ENCODE peak calls at places on chromosomes 7 and 10, in six cellular contexts. One of them, this sample, is unnamed.

GRCh38 chr10:27041196-27041595 is 59.1 kb downstream of the ANKRD26 start:
- DNase-seq in transverse colon: no peak
- DNase-seq in endothelial cell: no peak
- DNase-seq in psoas muscle: no peak
- DNase-seq in B cell: no peak
- DNase-seq in uterus: no peak
- DNase-seq in this sample: no peak

GRCh38 chr10:77592946-77593636 is 44.5 kb downstream of the KCNMA1 start:
- DNase-seq in transverse colon: peak; percentile 30
- DNase-seq in uterus: no peak
- DNase-seq in endothelial cell: no peak
- DNase-seq in psoas muscle: no peak
- DNase-seq in B cell: no peak
- DNase-seq in this sample: no peak

GRCh38 chr10:6558759-6559429 is 21.2 kb downstream of the PRKCQ start:
- DNase-seq in endothelial cell: no peak
- DNase-seq in psoas muscle: no peak
- DNase-seq in transverse colon: no peak
- DNase-seq in uterus: no peak
- DNase-seq in B cell: no peak
- DNase-seq in this sample: no peak

GRCh38 chr10:17409170-17409733 is 45.1 kb downstream of the ST8SIA6 start:
- DNase-seq in uterus: no peak
- DNase-seq in endothelial cell: no peak
- DNase-seq in psoas muscle: no peak
- DNase-seq in B cell: no peak
- DNase-seq in transverse colon: no peak
- DNase-seq in this sample: no peak

GRCh38 chr10:110414563-110415309 is 83.0 kb upstream of the DUSP5 start:
- DNase-seq in transverse colon: peak; percentile 80
- DNase-seq in B cell: peak; percentile 97
- DNase-seq in psoas muscle: no peak
- DNase-seq in endothelial cell: no peak
- DNase-seq in uterus: no peak
- DNase-seq in this sample: peak; percentile 77

GRCh38 chr7:151821226-151821625 is 55.7 kb downstream of the PRKAG2 start:
- DNase-seq in psoas muscle: peak; percentile 25
- DNase-seq in endothelial cell: no peak
- DNase-seq in B cell: no peak
- DNase-seq in transverse colon: no peak
- DNase-seq in uterus: no peak
- DNase-seq in this sample: no peak

GRCh38 chr10:113126506-113127192 is 176.6 kb downstream of the TCF7L2 start:
- DNase-seq in endothelial cell: peak; percentile 83
- DNase-seq in psoas muscle: peak; percentile 83
- DNase-seq in uterus: peak; percentile 61
- DNase-seq in transverse colon: peak; percentile 66
- DNase-seq in B cell: no peak
- DNase-seq in this sample: peak; percentile 38

GRCh38 chr10:97072851-97073665 is 112.7 kb downstream of the SLIT1 start:
- DNase-seq in uterus: peak; percentile 63
- DNase-seq in endothelial cell: peak; percentile 93
- DNase-seq in psoas muscle: peak; percentile 89
- DNase-seq in B cell: peak; percentile 78
- DNase-seq in transverse colon: peak; percentile 82
- DNase-seq in this sample: peak; percentile 88

GRCh38 chr7:24318326-24318725 is 34.3 kb downstream of the NPY start:
- DNase-seq in uterus: no peak
- DNase-seq in B cell: no peak
- DNase-seq in psoas muscle: no peak
- DNase-seq in transverse colon: no peak
- DNase-seq in endothelial cell: peak; percentile 13
- DNase-seq in this sample: peak; percentile 48
- TF ChIP-seq CTCF in uterus: no peak
- TF ChIP-seq CTCF in B cell: no peak
- TF ChIP-seq CTCF in psoas muscle: peak; percentile 31
- TF ChIP-seq CTCF in transverse colon: no peak
- TF ChIP-seq CTCF in endothelial cell: no peak
- TF ChIP-seq CTCF in this sample: peak; percentile 50

DNA sequence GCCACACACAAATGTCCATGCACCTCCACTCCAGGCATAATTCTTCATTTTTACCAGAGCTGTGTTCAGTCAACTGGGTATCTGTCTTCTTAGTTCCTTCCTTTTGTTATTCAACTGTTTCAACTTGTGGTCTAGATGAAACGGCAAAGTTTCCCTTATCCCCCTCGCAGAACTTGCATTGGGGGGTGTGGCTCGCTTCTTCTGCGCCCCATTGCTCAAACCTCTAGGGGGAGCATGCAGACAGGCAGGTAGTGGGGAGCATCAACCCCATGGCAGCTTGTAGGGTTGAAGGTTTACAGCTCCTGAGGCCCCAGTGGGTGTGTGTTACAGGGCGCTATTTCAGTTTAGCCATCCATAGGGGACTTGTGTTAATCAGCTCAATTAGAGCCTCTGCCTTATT is 38.3 kb upstream of the COBL start:
- DNase-seq in B cell: no peak
- DNase-seq in psoas muscle: no peak
- DNase-seq in uterus: no peak
- DNase-seq in endothelial cell: no peak
- DNase-seq in transverse colon: no peak
- DNase-seq in this sample: no peak
- TF ChIP-seq CTCF in B cell: no peak
- TF ChIP-seq CTCF in psoas muscle: no peak
- TF ChIP-seq CTCF in uterus: no peak
- TF ChIP-seq CTCF in endothelial cell: no peak
- TF ChIP-seq CTCF in transverse colon: no peak
- TF ChIP-seq CTCF in this sample: peak; percentile 23

GRCh38 chr10:3486346-3487065 is 298.5 kb downstream of the KLF6 start:
- DNase-seq in endothelial cell: peak; percentile 15
- DNase-seq in transverse colon: peak; percentile 92
- DNase-seq in uterus: no peak
- DNase-seq in B cell: no peak
- DNase-seq in psoas muscle: no peak
- DNase-seq in this sample: no peak

GRCh38 chr10:3487228-3487627 is 297.8 kb downstream of the KLF6 start:
- DNase-seq in B cell: no peak
- DNase-seq in psoas muscle: no peak
- DNase-seq in uterus: no peak
- DNase-seq in endothelial cell: no peak
- DNase-seq in transverse colon: no peak
- DNase-seq in this sample: no peak

GRCh38 chr10:3482200-3482993 is 302.6 kb downstream of the KLF6 start:
- DNase-seq in endothelial cell: no peak
- DNase-seq in uterus: peak; percentile 86
- DNase-seq in B cell: no peak
- DNase-seq in psoas muscle: peak; percentile 42
- DNase-seq in transverse colon: peak; percentile 65
- DNase-seq in this sample: peak; percentile 52

GRCh38 chr10:3484306-3485187 is 300.5 kb downstream of the KLF6 start:
- DNase-seq in B cell: peak; percentile 72
- DNase-seq in uterus: no peak
- DNase-seq in psoas muscle: peak; percentile 39
- DNase-seq in endothelial cell: no peak
- DNase-seq in transverse colon: no peak
- DNase-seq in this sample: peak; percentile 33

DNA sequence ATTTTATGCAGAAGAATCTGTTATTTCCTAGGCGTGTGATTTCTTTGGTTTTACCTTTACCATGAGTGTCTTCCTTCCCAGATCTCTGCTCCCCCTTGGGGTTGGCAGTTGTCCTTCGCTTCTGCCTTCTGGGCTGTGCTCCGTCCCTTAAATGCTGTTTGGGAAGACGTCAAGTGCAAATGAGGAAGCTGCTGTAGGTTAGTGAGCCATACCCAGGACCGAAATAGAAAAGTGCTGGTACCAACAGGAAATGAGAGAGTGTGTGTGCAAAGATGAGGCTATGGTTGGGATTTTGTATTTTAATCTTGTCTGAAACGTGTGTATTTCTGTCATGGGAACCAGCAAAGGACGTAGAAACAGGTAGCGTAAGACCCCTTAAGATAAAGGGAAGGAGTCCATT is 299.7 kb downstream of the KLF6 start:
- DNase-seq in uterus: no peak
- DNase-seq in B cell: peak; percentile 64
- DNase-seq in psoas muscle: no peak
- DNase-seq in endothelial cell: no peak
- DNase-seq in transverse colon: no peak
- DNase-seq in this sample: no peak
- TF ChIP-seq CTCF in uterus: no peak
- TF ChIP-seq CTCF in B cell: no peak
- TF ChIP-seq CTCF in psoas muscle: no peak
- TF ChIP-seq CTCF in endothelial cell: no peak
- TF ChIP-seq CTCF in transverse colon: no peak
- TF ChIP-seq CTCF in this sample: no peak

DNA sequence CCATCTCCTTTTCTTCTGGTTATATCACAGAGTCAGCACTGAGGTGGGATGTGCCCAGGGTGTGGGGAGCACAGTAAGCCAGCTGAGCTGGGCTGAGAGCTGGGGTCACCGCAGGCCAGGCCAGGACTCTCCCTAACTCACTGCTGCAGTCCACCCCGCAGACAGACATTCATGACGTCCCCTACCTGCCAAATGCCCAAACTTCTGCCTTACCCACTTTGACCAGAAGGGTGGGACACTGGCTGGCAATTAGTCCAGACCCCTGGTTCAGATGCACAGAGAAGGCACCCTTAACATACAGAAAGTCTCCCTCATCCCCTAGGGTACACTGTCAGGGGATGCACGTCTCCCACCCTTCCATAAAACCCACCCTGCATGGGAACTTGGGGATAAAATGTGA is 2.1 kb downstream of the DRGX start:
- DNase-seq in psoas muscle: no peak
- DNase-seq in transverse colon: no peak
- DNase-seq in B cell: no peak
- DNase-seq in uterus: no peak
- DNase-seq in endothelial cell: no peak
- DNase-seq in this sample: no peak
- TF ChIP-seq CTCF in psoas muscle: no peak
- TF ChIP-seq CTCF in transverse colon: no peak
- TF ChIP-seq CTCF in B cell: no peak
- TF ChIP-seq CTCF in uterus: no peak
- TF ChIP-seq CTCF in endothelial cell: peak; percentile 41
- TF ChIP-seq CTCF in this sample: no peak

This sample was measured in GM13977.